ENCODE peak calls at places on chromosomes 12 and 14, in nine cellular contexts. Y is neural crest cell; F is fibroblast of lung; P is CD4-positive, alpha-beta T cell; N is HuH-7.5; O is NCI-H1694 treated with DMSO at 0.1 percent for 48 hours; Q is stimulated activated CD8-positive, alpha-beta memory T cell treated with anti-CD3 and anti-CD28 coated beads, Interleukin-4, amount 100 ng/mL, for 1 hour; A is GM10248; V is MV-4-11. T is an unnamed sample.

GRCh38 chr14:31380106-31380505 is 40.2 kb downstream of the HEATR5A start:
- DNase-seq in P (no peak), F (peak), A (no peak), V (no peak), N (no peak), O (no peak), Q (no peak), Y (no peak), T (no peak)

GRCh38 chr14:55749201-55749812 is 169.3 kb downstream of the KTN1 start:
- DNase-seq in O (no peak), Q (no peak), Y (no peak), P (no peak), A (no peak), V (peak), F (no peak), N (no peak), T (no peak)

GRCh38 chr14:69870613-69871012 is 8.6 kb upstream of the SMOC1 start:
- DNase-seq in Y (no peak), A (no peak), F (no peak), P (no peak), O (no peak), V (no peak), N (no peak), Q (no peak), T (no peak)

GRCh38 chr14:93286212-93286890 is 46.5 kb downstream of the BTBD7 start:
- DNase-seq in A (no peak), V (no peak), Q (no peak), N (no peak), F (peak), Y (no peak), P (no peak), O (no peak), T (no peak)

GRCh38 chr14:74634964-74635363 is 22.9 kb upstream of the LTBP2 start:
- DNase-seq in N (no peak), O (no peak), P (no peak), F (no peak), A (no peak), Y (no peak), V (no peak), Q (no peak), T (no peak)

GRCh38 chr12:117936722-117937484 is 31.9 kb downstream of the KSR2 start:
- DNase-seq in Y (no peak), V (no peak), N (no peak), F (no peak), O (no peak), P (no peak), Q (no peak), A (no peak), T (no peak)

GRCh38 chr12:20507711-20508110 is 139.4 kb downstream of the PDE3A start:
- DNase-seq in O (no peak), V (no peak), F (peak), A (no peak), Q (no peak), P (no peak), N (no peak), Y (no peak), T (no peak)

GRCh38 chr14:44963775-44964380 is 1.9 kb downstream of the TOGARAM1 start:
- DNase-seq in Q (no peak), O (peak), V (no peak), F (peak), Y (no peak), P (no peak), A (no peak), N (no peak), T (no peak)

GRCh38 chr12:111730420-111730819 is 36.3 kb upstream of the ALDH2 start:
- DNase-seq in F (no peak), P (no peak), Q (no peak), A (no peak), O (no peak), Y (no peak), N (no peak), V (no peak), T (no peak)

GRCh38 chr14:69900603-69901002 is 21.4 kb downstream of the SMOC1 start:
- DNase-seq in F (no peak), V (no peak), Q (no peak), Y (no peak), A (no peak), N (no peak), P (no peak), O (no peak), T (no peak)

GRCh38 chr14:60585676-60586075 is 63.6 kb downstream of the SIX1 start:
- DNase-seq in V (no peak), N (no peak), A (no peak), P (no peak), F (no peak), Y (no peak), O (no peak), Q (no peak), T (no peak)

GRCh38 chr14:91271639-91272038 is 27.1 kb upstream of the GPR68 start:
- DNase-seq in Y (no peak), A (no peak), O (no peak), Q (no peak), V (no peak), P (no peak), N (no peak), F (no peak), T (no peak)

GRCh38 chr14:35277179-35277578 is 15.0 kb upstream of the PSMA6 start:
- DNase-seq in V (no peak), Q (no peak), O (no peak), P (no peak), N (no peak), F (no peak), Y (no peak), A (no peak), T (no peak)

GRCh38 chr12:121793836-121794531 is 496 bp upstream of the RHOF start:
- DNase-seq in Y (peak), Q (peak), P (peak), N (peak), O (peak), V (peak), A (peak), F (peak), T (peak)

GRCh38 chr12:34400423-34400881 is 378.2 kb downstream of the ALG10 start:
- DNase-seq in A (peak), Q (no peak), F (no peak), Y (no peak), V (no peak), N (no peak), P (no peak), O (no peak), T (no peak)

GRCh38 chr12:108447168-108447840 is 67.8 kb upstream of the FICD start:
- DNase-seq in N (no peak), F (no peak), P (no peak), Q (no peak), V (no peak), A (no peak), Y (no peak), O (no peak), T (no peak)

GRCh38 chr12:47270782-47271664 is 191.3 kb upstream of the AMIGO2 start:
- DNase-seq in P (no peak), Y (no peak), F (peak), N (no peak), O (no peak), A (no peak), V (no peak), Q (no peak), T (no peak)

T was measured in GM12864.